ENCODE peak calls at places on chromosome 12, in nine cellular contexts. L is endothelial cell, G is skeletal muscle cell, X is GM20000, S is posterior cingulate gyrus, E is HEK293T, C is HTR-8/SVneo, R is Kasumi-1, U is GM12864. O is an unnamed sample.

GRCh38 chr12:113059071-113059595 is 2.6 kb downstream of the DTX1 start:
- DNase-seq in U (no peak), R (no peak), G (no peak), E (no peak), L (no peak), S (no peak), C (no peak), X (peak; percentile 6), O (no peak)

GRCh38 chr12:131980263-131980662 is 30.5 kb downstream of the EP400 start:
- DNase-seq in L (no peak), R (peak; percentile 20), U (no peak), X (no peak), G (no peak), E (no peak), C (no peak), S (no peak), O (no peak)

GRCh38 chr12:51827925-51828818 is 20.3 kb downstream of the FIGNL2 start:
- DNase-seq in E (no peak), S (no peak), U (no peak), X (no peak), C (no peak), G (no peak), R (no peak), L (no peak), O (no peak)

GRCh38 chr12:131830335-131831020 is 2.3 kb downstream of the MMP17 start:
- DNase-seq in L (peak; percentile 83), E (peak; percentile 72), S (peak; percentile 74), C (peak; percentile 64), U (no peak), X (peak; percentile 84), G (peak; percentile 57), R (peak; percentile 40), O (peak; percentile 93)

GRCh38 chr12:79191391-79191790 is 326.8 kb downstream of the SYT1 start:
- DNase-seq in E (no peak), U (no peak), S (no peak), G (no peak), L (no peak), C (no peak), R (peak; percentile 16), X (no peak), O (no peak)

GRCh38 chr12:27000962-27001361 is 13.2 kb downstream of the TM7SF3 start:
- DNase-seq in G (no peak), C (no peak), S (no peak), X (no peak), L (no peak), R (peak; percentile 48), U (no peak), E (no peak), O (no peak)

GRCh38 chr12:40697566-40698257 is 5.5 kb downstream of the CNTN1 start:
- DNase-seq in R (no peak), C (no peak), L (no peak), S (no peak), E (no peak), X (no peak), G (no peak), U (no peak), O (no peak)

GRCh38 chr12:69435644-69436043 is 34.5 kb upstream of the FRS2 start:
- DNase-seq in R (no peak), E (no peak), G (no peak), S (no peak), U (no peak), C (no peak), X (no peak), L (no peak), O (no peak)

GRCh38 chr12:48907243-48907642 is 18.0 kb downstream of the FKBP11 start:
- DNase-seq in X (no peak), G (no peak), U (no peak), S (no peak), C (no peak), E (no peak), L (no peak), R (no peak), O (no peak)

GRCh38 chr12:123089631-123090353 is 61.1 kb downstream of the PITPNM2 start:
- DNase-seq in S (no peak), E (no peak), R (peak; percentile 72), L (no peak), U (no peak), X (no peak), C (peak; percentile 84), G (peak; percentile 93), O (no peak)

GRCh38 chr12:77535734-77536133 is 295.0 kb upstream of the NAV3 start:
- DNase-seq in U (no peak), L (no peak), R (no peak), X (no peak), S (no peak), E (no peak), C (no peak), G (no peak), O (no peak)

GRCh38 chr12:32450768-32451167 is 51.4 kb downstream of the FGD4 start:
- DNase-seq in E (no peak), C (no peak), R (peak; percentile 3), U (no peak), X (no peak), G (no peak), L (no peak), S (no peak), O (no peak)

GRCh38 chr12:20097561-20097960 is 270.8 kb upstream of the PDE3A start:
- DNase-seq in G (peak; percentile 36), R (no peak), E (no peak), L (no peak), X (peak; percentile 36), S (no peak), U (no peak), C (no peak), O (no peak)

GRCh38 chr12:105107497-105108371 is at the start of gene WASHC4:
- DNase-seq in X (peak; percentile 99), G (peak; percentile 67), L (peak; percentile 97), S (peak; percentile 93), R (peak; percentile 86), C (peak; percentile 96), E (peak; percentile 96), U (peak; percentile 74), O (peak; percentile 95)

GRCh38 chr12:44510510-44510909 is 365.6 kb downstream of the NELL2 start:
- DNase-seq in U (no peak), C (no peak), X (no peak), E (peak; percentile 9), G (no peak), R (peak; percentile 25), S (no peak), L (no peak), O (no peak)

GRCh38 chr12:100671396-100672074 is 98.1 kb downstream of the GAS2L3 start:
- DNase-seq in S (no peak), X (no peak), R (no peak), L (no peak), E (peak; percentile 12), U (no peak), C (no peak), G (no peak), O (no peak)

GRCh38 chr12:24232531-24232930 is 283.1 kb upstream of the SOX5 start:
- DNase-seq in L (no peak), C (no peak), G (no peak), X (no peak), S (no peak), R (no peak), E (no peak), U (no peak), O (no peak)

GRCh38 chr12:32559434-32559833 is 119.7 kb upstream of the DNM1L start:
- DNase-seq in E (no peak), X (no peak), G (no peak), C (no peak), U (no peak), L (no peak), R (no peak), S (no peak), O (no peak)

GRCh38 chr12:130813436-130813835 is 25.6 kb downstream of the STX2 start:
- DNase-seq in C (no peak), S (no peak), R (no peak), L (peak; percentile 27), G (no peak), X (no peak), E (no peak), U (no peak), O (no peak)

GRCh38 chr12:39905152-39905551 is 200.7 kb downstream of the SLC2A13 start:
- DNase-seq in U (no peak), G (peak; percentile 23), X (no peak), E (no peak), R (no peak), L (no peak), C (no peak), S (peak; percentile 34), O (peak; percentile 66)

GRCh38 chr12:11595080-11595479 is 54.4 kb upstream of the ETV6 start:
- DNase-seq in G (no peak), L (no peak), S (no peak), E (no peak), X (no peak), U (no peak), R (peak; percentile 5), C (no peak), O (no peak)

GRCh38 chr12:107957459-107957858 is 171.6 kb upstream of the WSCD2 start:
- DNase-seq in L (no peak), U (no peak), E (no peak), G (no peak), S (no peak), C (no peak), R (no peak), X (no peak), O (no peak)

GRCh38 chr12:111442301-111443045 is 36.8 kb downstream of the SH2B3 start:
- DNase-seq in C (no peak), U (no peak), X (no peak), S (no peak), R (no peak), E (no peak), L (no peak), G (no peak), O (no peak)

O was measured in right cardiac atrium.